ENCODE peak calls at places on chromosomes 2 and 18, in five cellular contexts. R, J, E, Q and G are unnamed samples.

GRCh38 chr18:41391616-41392610 is 563.1 kb upstream of the PIK3C3 start:
- DNase-seq in R (peak; percentile 31), Q (peak; percentile 64), E (peak; percentile 74), J (peak; percentile 70), G (peak; percentile 51)

GRCh38 chr2:23564618-23564967 is 179.6 kb downstream of the KLHL29 start:
- DNase-seq in J (no peak), Q (no peak), R (no peak), E (no peak), G (no peak)

GRCh38 chr2:17757321-17757720 is 3.4 kb downstream of the GEN1 start:
- DNase-seq in R (peak; percentile 0), E (no peak), J (peak; percentile 20), Q (no peak), G (no peak)

GRCh38 chr2:230324503-230324902 is 2.5 kb upstream of the SP140L start:
- DNase-seq in E (no peak), J (no peak), Q (no peak), R (no peak), G (no peak)

GRCh38 chr2:28411956-28412609 is 19.4 kb downstream of the FOSL2 start:
- DNase-seq in E (no peak), J (no peak), R (no peak), Q (no peak), G (no peak)

GRCh38 chr2:120885749-120886148 is 150.1 kb downstream of the GLI2 start:
- DNase-seq in J (no peak), R (no peak), Q (no peak), E (no peak), G (no peak)

GRCh38 chr2:121974919-121975654 is 219.6 kb downstream of the TSN start:
- DNase-seq in R (peak; percentile 47), J (peak; percentile 71), E (peak; percentile 79), Q (peak; percentile 67), G (peak; percentile 79)

GRCh38 chr2:163717993-163718680 is 17.7 kb downstream of the FIGN start:
- DNase-seq in Q (no peak), J (no peak), E (no peak), R (no peak), G (no peak)

GRCh38 chr2:106596844-106597243 is 109.7 kb downstream of the CD8B2 start:
- DNase-seq in R (no peak), E (no peak), Q (no peak), J (peak; percentile 8), G (no peak)

GRCh38 chr2:74099271-74099670 is 48.4 kb downstream of the BOLA3 start:
- DNase-seq in R (no peak), E (peak; percentile 20), J (no peak), Q (no peak), G (no peak)

GRCh38 chr18:78857252-78858150 is 122.1 kb upstream of the SALL3 start:
- DNase-seq in J (no peak), Q (no peak), R (no peak), E (no peak), G (no peak)

GRCh38 chr2:230925443-230925878 is 419 bp upstream of the GPR55 start:
- DNase-seq in R (no peak), E (peak; percentile 20), J (no peak), Q (no peak), G (no peak)

GRCh38 chr2:39379643-39380524 is 57.2 kb downstream of the MAP4K3 start:
- DNase-seq in Q (no peak), E (no peak), R (peak; percentile 39), J (peak; percentile 68), G (no peak)

GRCh38 chr2:86807462-86808275 is 17.0 kb upstream of the CD8A start:
- DNase-seq in Q (peak; percentile 73), R (peak; percentile 96), E (peak; percentile 73), J (no peak), G (no peak)

GRCh38 chr18:77203071-77203470 is 46.6 kb upstream of the GALR1 start:
- DNase-seq in E (no peak), Q (no peak), J (peak; percentile 22), R (no peak), G (no peak)

GRCh38 chr2:10654069-10654468 is 35.7 kb downstream of the NOL10 start:
- DNase-seq in E (no peak), Q (no peak), R (peak; percentile 91), J (peak; percentile 37), G (no peak)

GRCh38 chr2:205054789-205055188 is 509.5 kb downstream of the PARD3B start:
- DNase-seq in E (no peak), Q (no peak), R (peak; percentile 37), J (no peak), G (no peak)

GRCh38 chr2:168961450-168962229 is 60.5 kb downstream of the G6PC2 start:
- DNase-seq in E (peak; percentile 48), J (peak; percentile 72), Q (no peak), R (peak; percentile 59), G (peak; percentile 70)

GRCh38 chr2:70123051-70123828 is 36.0 kb downstream of the PCBP1 start:
- DNase-seq in R (peak; percentile 81), Q (peak; percentile 76), J (peak; percentile 50), E (peak; percentile 94), G (peak; percentile 64)

GRCh38 chr2:206160807-206161179 is 1.1 kb downstream of the EEF1B2 start:
- DNase-seq in E (no peak), J (no peak), Q (no peak), R (no peak), G (no peak)

GRCh38 chr2:216698895-216699294 is 3.5 kb upstream of the IGFBP5 start:
- DNase-seq in R (peak; percentile 17), E (no peak), J (peak; percentile 84), Q (no peak), G (no peak)

GRCh38 chr2:168157926-168158325 is 89.5 kb downstream of the STK39 start:
- DNase-seq in E (no peak), R (no peak), J (no peak), Q (no peak), G (no peak)

GRCh38 chr2:232447638-232448472 is 8.1 kb upstream of the ALPI start:
- DNase-seq in Q (peak; percentile 47), J (no peak), E (peak; percentile 22), R (no peak), G (no peak)

GRCh38 chr18:58871514-58872490 is 7.1 kb downstream of the ZNF532 start:
- DNase-seq in R (no peak), E (no peak), J (peak; percentile 36), Q (no peak), G (no peak)

GRCh38 chr2:56130463-56131070 is 53.2 kb upstream of the CCDC85A start:
- DNase-seq in Q (no peak), J (peak; percentile 31), E (peak; percentile 41), R (no peak), G (no peak)

GRCh38 chr2:36615214-36615613 is 17.2 kb upstream of the FEZ2 start:
- DNase-seq in E (no peak), Q (no peak), J (peak; percentile 69), R (peak; percentile 43), G (no peak)

GRCh38 chr2:12169721-12170120 is 423.3 kb downstream of the LPIN1 start:
- DNase-seq in J (peak; percentile 90), E (no peak), R (peak; percentile 42), Q (no peak), G (no peak)

DNA sequence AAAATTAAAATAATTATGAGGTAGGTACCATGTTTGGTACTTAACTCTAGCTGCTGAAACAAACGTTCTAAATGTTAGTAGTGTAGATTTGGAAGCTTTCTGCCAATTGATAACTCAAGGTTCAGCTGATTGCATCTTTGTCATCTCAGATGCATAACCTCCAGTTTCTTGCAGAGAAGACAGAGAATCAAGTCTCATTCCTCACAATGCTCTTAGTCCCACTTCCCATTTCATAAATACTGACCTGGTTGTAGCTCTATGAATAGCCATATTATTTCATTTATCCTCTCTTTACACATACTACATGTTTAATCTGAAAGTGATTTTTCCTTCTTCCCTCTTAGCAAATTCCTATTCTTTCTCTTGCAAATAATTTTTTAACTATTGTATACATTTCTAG is 178.5 kb upstream of the SETBP1 start:
- DNase-seq in R (no peak), J (no peak), Q (no peak), E (no peak), G (no peak)
- H3K4ac ChIP-seq in R (no peak overlapping the region), J (no peak overlapping the region), Q (no peak overlapping the region), E (no peak overlapping the region), G (no peak overlapping the region)

DNA sequence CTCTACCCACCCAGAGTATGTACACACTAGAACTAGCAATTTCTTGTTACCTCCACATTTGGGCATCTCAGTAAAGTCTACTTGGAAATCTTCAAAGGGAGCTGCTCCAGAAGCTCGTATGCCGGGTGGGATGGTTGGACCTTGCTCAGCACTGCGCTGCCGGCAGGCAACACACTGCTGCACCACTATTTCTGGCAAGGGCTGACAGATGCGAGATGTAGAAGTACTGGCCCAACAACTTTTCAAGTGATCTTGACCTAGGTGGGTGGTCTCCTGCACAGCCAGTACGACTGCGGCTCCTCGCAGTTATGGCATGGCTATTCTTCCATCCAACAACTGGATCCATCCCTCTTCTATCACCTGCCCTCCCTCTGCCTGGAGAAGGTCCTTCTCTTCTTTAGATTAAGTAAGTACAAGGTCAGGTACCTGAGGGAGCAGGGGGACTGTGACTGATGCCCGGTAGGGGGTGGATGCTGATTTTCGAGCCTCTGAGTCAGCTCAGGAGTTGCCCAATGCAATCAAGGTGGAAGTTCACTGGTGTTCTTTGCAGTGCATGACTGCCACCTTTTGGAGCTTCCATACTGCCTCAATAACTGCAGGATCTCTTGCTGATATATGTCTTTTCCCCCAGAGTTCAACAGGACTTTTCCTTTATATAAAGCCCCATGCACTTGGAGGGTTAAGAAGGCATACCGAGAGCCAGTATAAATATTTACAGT is 100.4 kb upstream of the SLC1A4 start:
- DNase-seq in E (peak; percentile 72), R (peak; percentile 84), J (peak; percentile 55), Q (peak; percentile 70), G (no peak)
- H3K14ac ChIP-seq in E (no peak overlapping the region), R (no peak overlapping the region), J (no peak overlapping the region), Q (no peak overlapping the region), G (no peak overlapping the region)

DNA sequence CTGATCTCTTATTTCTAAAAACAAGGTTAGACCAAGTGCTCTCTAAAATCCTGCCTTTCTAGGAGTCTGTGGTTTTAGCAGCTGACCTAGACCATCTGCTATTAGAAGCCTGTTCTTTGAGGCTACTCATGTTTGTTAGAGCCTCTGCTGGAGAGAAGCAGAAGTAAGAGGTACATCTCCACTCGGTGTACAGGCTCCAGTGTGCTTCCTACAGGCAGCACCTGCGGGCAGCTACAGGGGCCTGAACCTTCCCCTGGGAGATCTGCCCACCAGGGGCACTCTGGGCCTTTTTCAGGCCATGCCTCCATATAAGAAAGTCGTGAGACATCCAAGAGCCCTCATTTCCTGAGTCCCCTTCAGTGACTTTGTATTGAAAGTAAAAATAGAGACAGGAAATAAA is 31.6 kb downstream of the ONECUT2 start:
- DNase-seq in R (no peak), J (no peak), E (peak; percentile 43), Q (no peak), G (no peak)
- H4K8ac ChIP-seq in R (no peak overlapping the region), J (no peak overlapping the region), E (no peak overlapping the region), Q (no peak overlapping the region), G (no peak overlapping the region)

GRCh38 chr18:9174302-9174701 is 37.7 kb downstream of the ANKRD12 start:
- DNase-seq in R (no peak), J (no peak), E (no peak), Q (no peak), G (no peak)
- H3K4ac ChIP-seq in R (no peak overlapping the region), J (no peak overlapping the region), E (no peak overlapping the region), Q (no peak overlapping the region), G (no peak overlapping the region)

GRCh38 chr2:42867093-42868065 is 75.0 kb upstream of the HAAO start:
- DNase-seq in R (no peak), E (no peak), Q (no peak), J (no peak), G (no peak)

GRCh38 chr2:42865884-42866861 is 73.8 kb upstream of the HAAO start:
- DNase-seq in E (no peak), R (peak; percentile 90), Q (no peak), J (no peak), G (no peak)

GRCh38 chr2:42871372-42871771 is 79.0 kb upstream of the HAAO start:
- DNase-seq in Q (no peak), J (no peak), R (no peak), E (no peak), G (no peak)

GRCh38 chr2:42868874-42869273 is 76.5 kb upstream of the HAAO start:
- DNase-seq in R (no peak), E (no peak), J (no peak), Q (no peak), G (no peak)

GRCh38 chr2:42868096-42868495 is 75.7 kb upstream of the HAAO start:
- DNase-seq in Q (no peak), E (no peak), J (no peak), R (no peak), G (no peak)
- H3K14ac ChIP-seq in Q (no peak overlapping the region), E (no peak overlapping the region), J (no peak overlapping the region), R (no peak overlapping the region), G (no peak overlapping the region)